ENCODE peak calls at places on chromosome 16, in six cellular contexts. O is mesenchymal stem cell, Y is H9, Z is neuronal stem cell, R is IMR-90, M is H1. I is an unnamed sample.

GRCh38 chr16:24991349-24991748 is 23.8 kb downstream of the ARHGAP17 start:
- DNase-seq in Z (no peak), Y (no peak), M (no peak), R (no peak), O (no peak), I (no peak)

GRCh38 chr16:9297437-9298113 is 206.1 kb downstream of the HAPSTR1 start:
- DNase-seq in R (no peak), O (no peak), Y (peak; percentile 62), Z (no peak), M (peak; percentile 77), I (peak; percentile 60)

GRCh38 chr16:10321407-10322397 is 64.2 kb upstream of the ATF7IP2 start:
- DNase-seq in Z (no peak), Y (no peak), M (no peak), R (no peak), O (no peak), I (no peak)

GRCh38 chr16:78503501-78504110 is 404.2 kb downstream of the WWOX start:
- DNase-seq in R (peak; percentile 11), M (no peak), Z (peak; percentile 64), Y (no peak), O (peak; percentile 71), I (peak; percentile 49)

GRCh38 chr16:68951991-68952877 is 108.9 kb downstream of the TANGO6 start:
- DNase-seq in R (peak; percentile 24), M (no peak), O (no peak), Y (no peak), Z (no peak), I (no peak)

GRCh38 chr16:31486036-31486435 is 3.1 kb downstream of the SLC5A2 start:
- DNase-seq in Z (no peak), Y (no peak), R (no peak), M (no peak), O (no peak), I (no peak)

GRCh38 chr16:71526111-71526998 is at the start of gene CHST4:
- DNase-seq in Z (peak; percentile 20), M (peak; percentile 66), R (peak; percentile 57), O (peak; percentile 24), Y (peak; percentile 94), I (peak; percentile 60)

GRCh38 chr16:62041401-62041800 is 5.2 kb upstream of the CDH8 start:
- DNase-seq in Y (peak; percentile 49), R (no peak), M (no peak), Z (no peak), O (peak; percentile 6), I (peak; percentile 56)

GRCh38 chr16:57807252-57807967 is 5.1 kb upstream of the KIFC3 start:
- DNase-seq in O (peak; percentile 25), M (no peak), R (no peak), Y (no peak), Z (no peak), I (no peak)

GRCh38 chr16:17177242-17177967 is 293.4 kb downstream of the XYLT1 start:
- DNase-seq in Y (no peak), R (peak; percentile 68), M (no peak), O (no peak), Z (no peak), I (peak; percentile 80)

GRCh38 chr16:57341441-57342303 is 16.9 kb upstream of the CCL22 start:
- DNase-seq in O (peak; percentile 88), R (peak; percentile 86), Z (no peak), M (no peak), Y (no peak), I (no peak)

GRCh38 chr16:85808926-85809325 is 9.4 kb downstream of the COX4I1 start:
- DNase-seq in Z (no peak), M (no peak), Y (no peak), R (no peak), O (no peak), I (no peak)

GRCh38 chr16:85810097-85810741 is 10.7 kb downstream of the COX4I1 start:
- DNase-seq in O (no peak), Y (no peak), M (no peak), R (no peak), Z (no peak), I (no peak)

GRCh38 chr16:85810742-85811115 is 11.2 kb downstream of the COX4I1 start:
- DNase-seq in Y (no peak), O (no peak), Z (no peak), M (no peak), R (no peak), I (no peak)

GRCh38 chr16:85812031-85812807 is 12.7 kb downstream of the COX4I1 start:
- DNase-seq in Z (no peak), M (no peak), Y (no peak), R (no peak), O (no peak), I (no peak)

GRCh38 chr16:85809645-85810044 is 10.2 kb downstream of the COX4I1 start:
- DNase-seq in Z (no peak), R (no peak), Y (no peak), M (no peak), O (no peak), I (no peak)
- H3K14ac ChIP-seq in Z (no peak overlapping the region), R (no peak overlapping the region), Y (no peak overlapping the region), M (no peak overlapping the region), O (no peak overlapping the region), I (no peak overlapping the region)

DNA sequence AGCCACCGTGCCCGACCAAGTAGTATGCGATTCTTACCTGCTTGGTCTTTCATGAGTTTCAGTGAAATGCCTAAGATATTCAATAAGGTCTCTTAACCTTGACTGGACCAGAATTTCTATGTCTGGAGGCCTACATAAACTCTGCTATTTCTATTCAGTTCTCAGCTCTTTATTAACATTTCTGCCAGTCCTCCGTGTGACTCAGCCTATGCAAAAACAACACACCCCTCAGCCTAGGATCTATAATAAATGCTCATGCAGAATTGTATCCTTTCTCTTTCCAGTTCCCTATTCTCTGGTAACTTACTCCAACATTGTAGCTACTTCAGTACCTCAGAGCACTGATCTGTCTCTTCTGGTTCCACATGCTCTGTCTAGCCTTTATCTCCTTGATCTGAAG is 1507.4 kb downstream of the CDH11 start:
- DNase-seq in R (no peak), Z (no peak), O (peak; percentile 10), M (no peak), Y (no peak), I (no peak)
- H3K4me2 ChIP-seq in R (no peak overlapping the region), Z (no peak overlapping the region), O (no peak overlapping the region), M (no peak overlapping the region), Y (no peak overlapping the region), I (no peak overlapping the region)

GRCh38 chr16:67425581-67425980 is 5.3 kb upstream of the HSD11B2 start:
- DNase-seq in Z (no peak), Y (no peak), O (no peak), M (no peak), R (no peak), I (no peak)
- H3K14ac ChIP-seq in Z (no peak overlapping the region), Y (no peak overlapping the region), O (no peak overlapping the region), M (no peak overlapping the region), R (no peak overlapping the region), I (no peak overlapping the region)

DNA sequence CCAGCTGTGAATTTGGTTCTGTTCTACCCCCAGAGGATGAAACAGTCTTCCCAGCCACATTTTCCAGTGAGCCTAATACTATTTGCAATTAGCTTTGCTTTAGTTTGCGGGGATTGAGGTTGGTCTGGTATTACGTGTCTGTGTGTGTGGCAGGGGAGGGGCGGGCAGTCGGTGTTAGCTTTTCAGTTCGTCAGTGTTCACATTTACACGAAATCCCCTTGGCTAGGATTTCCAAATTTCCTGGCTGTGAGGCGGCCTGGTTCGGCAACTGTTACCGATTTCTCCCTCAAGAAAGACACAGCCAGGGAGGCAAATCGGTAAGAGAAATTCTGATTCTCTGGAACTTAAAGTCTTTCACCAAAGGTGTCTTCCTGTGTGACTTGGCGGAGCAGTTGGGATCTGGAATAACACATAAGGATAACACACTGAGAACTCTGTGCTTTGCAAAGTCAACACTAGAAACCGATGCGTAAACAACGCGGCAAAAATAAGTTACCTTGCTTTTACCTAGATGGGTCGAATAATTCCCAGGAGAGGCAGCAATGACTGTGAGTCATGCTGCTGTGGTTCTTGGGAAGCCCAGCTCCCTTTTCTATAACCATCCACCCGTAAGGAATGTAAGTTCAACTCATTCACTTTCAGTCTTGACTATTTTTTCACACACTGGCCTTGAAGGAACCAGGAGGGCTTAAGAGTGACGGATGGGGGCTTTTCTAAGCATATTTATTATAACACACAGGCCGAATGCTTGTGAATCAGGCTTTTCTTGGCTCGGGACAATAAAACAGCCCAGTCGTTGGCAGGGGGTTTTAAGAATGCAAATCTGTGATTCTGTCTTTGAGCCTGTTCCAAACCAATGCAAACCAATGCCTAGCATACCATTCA is 24.3 kb downstream of the GPRC5B start:
- DNase-seq in Z (no peak), Y (peak; percentile 75), O (peak; percentile 75), R (peak; percentile 81), M (no peak), I (peak; percentile 13)
- H3K4me2 ChIP-seq in Z (peak overlapping the region; percentile 40), Y (peak overlapping the region; percentile 78), O (no peak overlapping the region), R (peak overlapping the region; percentile 36), M (peak overlapping the region; percentile 88), I (no peak overlapping the region)

DNA sequence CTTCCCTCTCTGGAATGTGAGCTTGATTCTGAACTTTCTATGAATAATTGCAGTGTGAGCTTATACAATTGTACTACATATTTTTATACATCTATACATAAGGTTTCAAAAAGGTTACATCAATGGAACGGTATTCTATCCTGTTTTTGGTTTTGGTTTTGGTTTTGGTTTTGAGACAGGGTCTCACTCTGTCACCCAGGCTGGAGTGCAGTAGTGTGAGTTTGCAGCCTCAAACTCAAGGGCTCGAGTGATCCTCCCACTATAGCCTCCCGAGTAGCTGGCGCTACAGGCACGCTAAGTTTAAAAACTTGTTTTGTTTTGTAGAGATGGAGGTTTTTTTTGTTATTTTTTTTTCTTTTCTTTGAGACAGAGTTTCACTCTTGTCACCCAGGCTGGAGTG is 1.1 kb downstream of the CTRB1 start:
- DNase-seq in Z (no peak), Y (no peak), O (no peak), R (no peak), M (no peak), I (no peak)
- H3K14ac ChIP-seq in Z (no peak overlapping the region), Y (no peak overlapping the region), O (no peak overlapping the region), R (no peak overlapping the region), M (no peak overlapping the region), I (no peak overlapping the region)

GRCh38 chr16:19170043-19170655 is 2.1 kb downstream of the SYT17 start:
- DNase-seq in R (no peak), M (no peak), Y (no peak), O (no peak), Z (no peak), I (no peak)

GRCh38 chr16:19166500-19166899 is 1.5 kb upstream of the SYT17 start:
- DNase-seq in M (no peak), O (no peak), Y (no peak), Z (no peak), R (no peak), I (no peak)

GRCh38 chr16:19168173-19169080 is at the start of gene SYT17:
- DNase-seq in Y (no peak), M (peak; percentile 66), O (peak; percentile 45), Z (peak; percentile 21), R (no peak), I (peak; percentile 61)

GRCh38 chr16:19167710-19168172 is 299 bp upstream of the SYT17 start:
- DNase-seq in R (peak; percentile 48), O (peak; percentile 79), M (peak; percentile 84), Z (peak; percentile 83), Y (peak; percentile 83), I (peak; percentile 76)

DNA sequence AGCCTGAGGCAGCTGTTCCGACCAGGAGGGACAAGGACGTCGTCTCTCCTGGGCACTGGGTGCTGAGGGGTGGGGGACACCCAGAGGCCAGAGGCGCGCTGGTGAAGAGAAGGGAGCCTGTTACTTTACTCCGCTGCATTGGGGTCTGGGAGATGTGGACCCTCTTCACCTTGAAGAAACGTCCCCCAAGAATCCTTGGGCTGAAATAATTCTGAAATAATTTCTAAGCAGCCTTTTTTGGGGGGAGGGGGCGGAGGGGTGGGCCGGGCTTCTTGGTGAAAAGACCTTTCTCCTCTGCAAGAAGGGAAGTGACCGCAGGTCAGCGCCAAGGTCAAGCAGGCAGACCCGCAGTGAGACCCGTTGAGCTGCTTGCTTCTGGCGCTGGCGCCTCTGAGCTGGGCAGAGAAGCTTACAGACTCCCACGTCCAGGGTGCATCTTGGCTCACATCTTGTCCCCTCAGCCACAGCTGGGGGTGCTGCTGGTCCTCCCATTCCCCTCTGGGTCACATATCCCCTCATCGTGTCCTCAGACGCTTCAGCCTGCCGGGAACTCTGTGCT is 1.1 kb downstream of the SYT17 start:
- DNase-seq in R (no peak), Y (no peak), O (no peak), M (peak; percentile 52), Z (no peak), I (no peak)
- H3K4me2 ChIP-seq in R (no peak overlapping the region), Y (peak overlapping the region; percentile 60), O (no peak overlapping the region), M (peak overlapping the region; percentile 38), Z (peak overlapping the region; percentile 87), I (peak overlapping the region; percentile 96)

I was measured in trophoblast cell.